ENCODE peak calls at places on chromosomes 4 and X, in eight cellular contexts. S, A, Z, M, B, I, V and R are unnamed samples.

GRCh38 chr4:184489771-184490170 is 15.4 kb upstream of the IRF2 start:
- DNase-seq in B (no peak), Z (no peak), A (no peak), V (no peak), M (no peak), I (no peak), S (no peak), R (no peak)

GRCh38 chrX:38803286-38803608 is 2.0 kb downstream of the MID1IP1 start:
- DNase-seq in V (no peak), I (no peak), M (no peak), A (no peak), Z (no peak), S (no peak), B (no peak), R (no peak)

GRCh38 chr4:80016506-80016905 is 56.5 kb downstream of the ANTXR2 start:
- DNase-seq in M (no peak), B (no peak), I (no peak), V (no peak), A (no peak), S (no peak), Z (no peak), R (no peak)

GRCh38 chrX:17242470-17242869 is 132.5 kb upstream of the NHS start:
- DNase-seq in M (peak; percentile 57), Z (peak; percentile 14), I (no peak), A (peak; percentile 31), B (no peak), V (no peak), S (no peak), R (peak; percentile 2)

GRCh38 chrX:44456685-44457084 is 86.0 kb downstream of the FUNDC1 start:
- DNase-seq in I (no peak), M (no peak), Z (no peak), V (no peak), A (no peak), S (no peak), B (no peak), R (no peak)

GRCh38 chr4:181475781-181476180 is 767.4 kb upstream of the TENM3 start:
- DNase-seq in S (no peak), B (no peak), M (no peak), V (no peak), Z (no peak), I (no peak), A (no peak), R (no peak)

GRCh38 chrX:70452143-70452733 is 7.6 kb downstream of the DLG3 start:
- DNase-seq in B (peak; percentile 60), I (peak; percentile 60), M (peak; percentile 64), Z (peak; percentile 52), S (peak; percentile 37), A (peak; percentile 49), V (peak; percentile 76), R (peak; percentile 40)

GRCh38 chr4:41413670-41414069 is 124.3 kb upstream of the LIMCH1 start:
- DNase-seq in S (no peak), M (no peak), A (no peak), Z (no peak), B (no peak), I (no peak), V (no peak), R (no peak)

GRCh38 chrX:131393426-131393825 is 104.3 kb upstream of the IGSF1 start:
- DNase-seq in M (no peak), B (no peak), A (no peak), I (peak; percentile 34), V (no peak), Z (no peak), S (no peak), R (no peak)

GRCh38 chr4:183912585-183912984 is 7.5 kb downstream of the STOX2 start:
- DNase-seq in S (no peak), I (no peak), Z (no peak), A (no peak), B (no peak), V (no peak), M (no peak), R (no peak)

GRCh38 chr4:15438939-15439524 is 11.2 kb downstream of the C1QTNF7 start:
- DNase-seq in I (no peak), S (no peak), Z (no peak), V (no peak), B (no peak), M (no peak), A (no peak), R (no peak)

GRCh38 chr4:48031802-48032525 is 15.4 kb downstream of the NIPAL1 start:
- DNase-seq in Z (no peak), S (no peak), A (no peak), M (no peak), I (no peak), B (no peak), V (no peak), R (no peak)

GRCh38 chrX:31590581-31591113 is 518.8 kb upstream of the FTHL17 start:
- DNase-seq in V (no peak), I (no peak), M (no peak), A (no peak), S (no peak), B (no peak), Z (no peak), R (no peak)

GRCh38 chrX:40887476-40887875 is 152.1 kb upstream of the MED14 start:
- DNase-seq in V (no peak), M (no peak), I (no peak), B (no peak), Z (no peak), A (no peak), S (no peak), R (no peak)

GRCh38 chr4:76515975-76516853 is 81.2 kb downstream of the SHROOM3 start:
- DNase-seq in V (no peak), A (no peak), M (no peak), B (no peak), Z (no peak), I (no peak), S (no peak), R (no peak)

GRCh38 chr4:87057835-87058234 is 123.0 kb downstream of the AFF1 start:
- DNase-seq in A (no peak), B (no peak), M (no peak), Z (no peak), S (no peak), V (no peak), I (no peak), R (no peak)

GRCh38 chrX:2689773-2690666 is 1.1 kb upstream of the CD99 start:
- DNase-seq in A (no peak), I (no peak), S (no peak), M (peak; percentile 39), V (peak; percentile 81), B (no peak), Z (no peak), R (no peak)

GRCh38 chr4:71198958-71199357 is 139.9 kb upstream of the SLC4A4 start:
- DNase-seq in Z (peak; percentile 18), B (no peak), V (no peak), S (no peak), I (no peak), M (no peak), A (no peak), R (no peak)

GRCh38 chr4:165872443-165873297 is at the start of gene TLL1:
- DNase-seq in M (peak; percentile 23), I (no peak), Z (no peak), B (peak; percentile 34), S (no peak), A (no peak), V (peak; percentile 56), R (no peak)
- H3K27me3 ChIP-seq in M (peaks cover 46% of the 10 kb centered on the region), I (peaks cover 38% of the 10 kb centered on the region), Z (no peaks in the 10 kb centered on the region), B (peaks cover 27% of the 10 kb centered on the region), S (peaks cover 47% of the 10 kb centered on the region), A (no peaks in the 10 kb centered on the region), V (no peaks in the 10 kb centered on the region), R (peaks cover 11% of the 10 kb centered on the region)

DNA sequence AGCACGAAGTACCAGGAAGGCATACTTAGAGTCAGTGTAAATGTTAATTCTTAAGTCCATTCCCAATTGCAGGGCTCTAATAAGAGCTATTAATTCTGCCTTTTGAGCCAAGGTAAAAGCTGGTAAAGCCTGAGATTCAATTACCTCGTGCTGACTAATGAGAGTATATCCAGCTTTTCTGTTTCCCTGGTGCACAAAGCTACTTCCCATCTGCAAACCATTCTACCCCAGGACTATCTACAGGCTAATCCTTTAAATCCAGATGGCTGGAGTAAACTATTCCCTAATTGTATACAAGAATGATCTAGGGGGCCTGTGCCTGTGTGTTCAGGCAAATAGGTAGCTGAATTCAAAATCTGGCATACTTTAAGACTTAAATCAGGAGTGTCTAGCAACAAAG is 365.1 kb downstream of the GPM6A start:
- DNase-seq in Z (no peak), A (no peak), I (no peak), B (no peak), V (no peak), M (no peak), S (no peak), R (no peak)
- H3K27me3 ChIP-seq in Z (no peaks in the 10 kb centered on the region), A (no peaks in the 10 kb centered on the region), I (no peaks in the 10 kb centered on the region), B (no peaks in the 10 kb centered on the region), V (no peaks in the 10 kb centered on the region), M (no peaks in the 10 kb centered on the region), S (no peaks in the 10 kb centered on the region), R (no peaks in the 10 kb centered on the region)

GRCh38 chr4:8186883-8187282 is 12.2 kb upstream of the SH3TC1 start:
- DNase-seq in Z (no peak), B (no peak), A (no peak), M (no peak), S (no peak), I (no peak), V (no peak), R (no peak)
- H3K27me3 ChIP-seq in Z (no peaks in the 10 kb centered on the region), B (no peaks in the 10 kb centered on the region), A (no peaks in the 10 kb centered on the region), M (no peaks in the 10 kb centered on the region), S (no peaks in the 10 kb centered on the region), I (no peaks in the 10 kb centered on the region), V (no peaks in the 10 kb centered on the region), R (no peaks in the 10 kb centered on the region)

GRCh38 chrX:97027384-97027922 is 143.7 kb downstream of the RPA4 start:
- DNase-seq in A (no peak), Z (no peak), M (no peak), I (no peak), V (no peak), B (peak; percentile 35), S (no peak), R (no peak)

GRCh38 chrX:97021680-97022079 is 138.0 kb downstream of the RPA4 start:
- DNase-seq in A (no peak), Z (no peak), V (no peak), S (no peak), B (no peak), M (no peak), I (no peak), R (no peak)

GRCh38 chrX:97030947-97031346 is 147.2 kb downstream of the RPA4 start:
- DNase-seq in Z (no peak), M (no peak), I (no peak), A (no peak), S (no peak), B (no peak), V (no peak), R (no peak)

GRCh38 chrX:97030463-97030862 is 146.8 kb downstream of the RPA4 start:
- DNase-seq in M (no peak), A (no peak), S (no peak), Z (no peak), I (no peak), B (no peak), V (no peak), R (no peak)

GRCh38 chrX:97026406-97026805 is 142.7 kb downstream of the RPA4 start:
- DNase-seq in B (no peak), M (peak; percentile 21), V (no peak), S (no peak), I (no peak), A (no peak), Z (no peak), R (no peak)
- H3K27me3 ChIP-seq in B (no peaks in the 10 kb centered on the region), M (no peaks in the 10 kb centered on the region), V (no peaks in the 10 kb centered on the region), S (no peaks in the 10 kb centered on the region), I (no peaks in the 10 kb centered on the region), A (no peaks in the 10 kb centered on the region), Z (no peaks in the 10 kb centered on the region), R (no peaks in the 10 kb centered on the region)